ENCODE peak calls at places on chromosomes 11 and 22, in six cellular contexts. Q is hepatocyte, I is HL-60, L is fibroblast of the aortic adventitia, P is IMR-90, S is BJ. G is an unnamed sample.

GRCh38 chr11:102476812-102477211 is 24.2 kb upstream of the TMEM123 start:
- DNase-seq in S (no peak), P (peak; percentile 22), I (peak; percentile 55), Q (peak; percentile 48), L (no peak), G (peak; percentile 51)

GRCh38 chr11:46260161-46260560 is 17.3 kb upstream of the CREB3L1 start:
- DNase-seq in I (no peak), S (no peak), P (no peak), L (no peak), Q (no peak), G (no peak)

GRCh38 chr22:49934891-49935557 is 16.6 kb downstream of the CRELD2 start:
- DNase-seq in Q (peak; percentile 91), L (peak; percentile 65), S (no peak), I (peak; percentile 29), P (peak; percentile 39), G (peak; percentile 62)

GRCh38 chr11:78332174-78332866 is 85.3 kb downstream of the GAB2 start:
- DNase-seq in I (no peak), S (no peak), Q (no peak), P (peak; percentile 21), L (peak; percentile 56), G (peak; percentile 30)

GRCh38 chr11:62573006-62573591 is 592 bp downstream of the EEF1G start:
- DNase-seq in P (no peak), Q (peak; percentile 36), L (peak; percentile 27), I (peak; percentile 35), S (no peak), G (peak; percentile 23)

GRCh38 chr11:81772161-81772560 is 961.5 kb downstream of the FAM181B start:
- DNase-seq in L (peak; percentile 80), S (no peak), P (no peak), I (no peak), Q (peak; percentile 5), G (peak; percentile 76)

GRCh38 chr11:33976351-33977199 is 75.0 kb upstream of the CAPRIN1 start:
- DNase-seq in Q (no peak), S (no peak), L (peak; percentile 81), I (peak; percentile 49), P (peak; percentile 1), G (peak; percentile 75)

GRCh38 chr22:45903355-45904149 is 73.4 kb downstream of the WNT7B start:
- DNase-seq in L (peak; percentile 59), I (peak; percentile 7), Q (peak; percentile 55), S (peak; percentile 12), P (peak; percentile 69), G (peak; percentile 49)

GRCh38 chr11:1778141-1778911 is 14.6 kb upstream of the CTSD start:
- DNase-seq in Q (no peak), P (no peak), S (no peak), L (no peak), I (peak; percentile 81), G (no peak)

GRCh38 chr22:45600791-45601730 is 70.6 kb upstream of the ATXN10 start:
- DNase-seq in L (peak; percentile 72), I (no peak), Q (no peak), S (no peak), P (peak; percentile 85), G (peak; percentile 76)

GRCh38 chr22:32826537-32826936 is 25.0 kb downstream of the TIMP3 start:
- DNase-seq in Q (no peak), P (no peak), I (no peak), S (no peak), L (no peak), G (no peak)

GRCh38 chr22:35308480-35308945 is 8.8 kb downstream of the TOM1 start:
- DNase-seq in P (no peak), L (no peak), Q (no peak), I (peak; percentile 37), S (no peak), G (no peak)

GRCh38 chr11:23903044-23903704 is 593.7 kb upstream of the LUZP2 start:
- DNase-seq in Q (peak; percentile 47), S (peak; percentile 49), L (peak; percentile 85), P (peak; percentile 95), I (no peak), G (peak; percentile 94)

DNA sequence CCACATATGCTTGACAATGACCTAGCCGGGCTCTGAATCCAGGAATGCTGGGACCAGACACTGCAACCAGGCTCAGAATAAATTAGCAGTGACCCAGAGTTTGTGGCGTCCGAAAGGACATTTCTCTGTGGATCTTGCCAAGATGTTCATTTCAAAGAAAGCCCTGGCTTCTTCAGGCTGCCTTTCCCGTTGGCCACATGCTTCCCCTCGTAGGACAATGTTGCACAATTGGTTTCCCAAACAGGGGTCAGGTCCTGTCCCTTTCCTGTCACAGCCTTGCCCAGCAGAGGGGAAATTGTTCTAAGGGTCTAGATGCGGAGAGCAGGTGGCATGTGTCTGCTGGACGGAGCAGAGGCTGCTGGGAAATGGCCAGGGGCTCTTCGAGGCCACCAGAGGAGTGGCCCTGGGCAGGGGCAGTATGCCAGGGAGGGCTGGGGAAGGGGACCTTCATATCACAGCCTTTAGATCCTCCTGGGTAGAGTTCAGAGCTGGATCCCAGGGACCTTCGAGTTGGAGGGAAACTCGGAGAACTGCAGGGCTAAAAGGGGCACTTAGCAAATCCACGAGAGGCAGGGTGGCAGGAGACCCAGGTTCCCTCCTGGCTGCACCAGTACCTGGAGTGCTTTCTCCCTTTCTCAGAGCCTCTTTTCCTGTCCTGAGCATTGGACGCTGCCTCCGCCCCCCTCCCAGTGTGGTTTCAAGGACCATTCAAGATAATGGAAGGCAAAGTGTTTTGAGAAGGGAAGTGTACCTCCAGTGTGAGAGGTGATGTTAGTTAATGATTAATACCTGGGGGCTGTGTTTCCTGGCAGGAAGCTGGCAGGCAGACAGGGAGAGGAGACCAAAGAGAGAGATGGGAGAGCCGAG is 42.3 kb downstream of the C11orf96 start:
- DNase-seq in Q (peak; percentile 70), L (no peak), P (no peak), S (no peak), I (no peak), G (no peak)
- H3K4me3 ChIP-seq in Q (no peak overlapping the region), L (no peak overlapping the region), P (no peak overlapping the region), S (no peak overlapping the region), I (no peak overlapping the region), G (no peak overlapping the region)

GRCh38 chr11:120695426-120695825 is 183.9 kb downstream of the GRIK4 start:
- DNase-seq in L (no peak), S (no peak), I (no peak), P (no peak), Q (no peak), G (no peak)

GRCh38 chr11:120694706-120695105 is 183.2 kb downstream of the GRIK4 start:
- DNase-seq in P (no peak), I (no peak), L (no peak), Q (no peak), S (no peak), G (no peak)

GRCh38 chr11:120698918-120699317 is 187.4 kb downstream of the GRIK4 start:
- DNase-seq in L (no peak), I (no peak), P (no peak), Q (no peak), S (no peak), G (no peak)

DNA sequence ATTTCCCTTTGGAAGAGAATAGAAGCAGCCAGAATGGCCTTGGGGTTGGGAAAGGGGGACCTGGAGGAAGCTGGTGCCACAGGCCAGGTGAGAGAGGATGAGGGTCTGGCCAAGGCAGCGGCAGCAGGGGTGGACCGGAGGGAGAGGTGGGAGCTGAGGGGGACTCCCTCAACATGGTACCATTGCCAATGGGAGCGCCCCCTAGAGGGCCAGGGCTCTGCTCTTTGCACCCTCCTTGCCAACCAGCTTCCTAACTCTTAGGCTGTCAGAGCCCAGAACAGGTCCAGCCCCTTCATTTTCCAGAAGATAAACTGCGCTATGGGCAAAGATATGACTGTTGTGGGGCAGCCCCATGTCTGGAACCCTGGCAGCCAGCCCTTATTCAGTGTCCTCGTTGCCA is 185.0 kb downstream of the GRIK4 start:
- DNase-seq in Q (no peak), P (no peak), S (no peak), L (no peak), I (no peak), G (no peak)
- TF ChIP-seq CTCF in Q (no peak), P (no peak), S (peak; percentile 6), L (no peak), I (no peak), G (no peak)

GRCh38 chr11:59097113-59097708 is 9.8 kb upstream of the FAM111B start:
- DNase-seq in I (peak; percentile 53), Q (peak; percentile 74), P (peak; percentile 62), L (peak; percentile 72), S (no peak), G (peak; percentile 72)

GRCh38 chr11:59106363-59107336 is at the start of gene FAM111B:
- DNase-seq in I (peak; percentile 30), S (peak; percentile 67), L (peak; percentile 91), Q (peak; percentile 89), P (peak; percentile 91), G (peak; percentile 92)

DNA sequence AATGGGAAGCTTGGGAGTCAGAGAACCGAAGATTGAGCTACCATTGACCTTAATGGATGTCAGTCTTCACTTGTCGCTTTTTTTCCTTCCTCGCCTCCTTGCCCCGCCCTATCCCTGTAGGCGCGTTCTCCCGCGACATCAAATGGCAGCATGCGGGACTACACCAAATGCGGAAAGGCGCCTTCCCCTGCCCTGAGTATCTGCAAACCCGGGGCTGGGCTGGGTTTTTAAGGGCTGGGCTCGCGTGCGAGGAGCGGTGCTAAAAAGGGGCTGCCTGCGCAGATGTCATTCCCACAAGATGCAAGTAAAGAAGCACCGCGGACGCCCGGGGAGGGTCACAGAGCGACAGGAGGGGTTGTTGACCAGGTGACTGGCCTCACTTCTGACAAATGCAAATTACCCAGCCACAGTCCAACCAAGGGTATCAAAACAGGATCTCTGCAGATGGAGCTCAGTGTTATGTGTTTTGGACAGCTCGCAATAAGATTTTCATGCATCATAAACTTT is 4.7 kb upstream of the FAM111B start:
- DNase-seq in L (peak; percentile 18), S (no peak), P (peak; percentile 13), Q (peak; percentile 78), I (peak; percentile 50), G (peak; percentile 41)
- H3K4me3 ChIP-seq in L (peak overlapping the region; percentile 33), S (peak overlapping the region; percentile 30), P (peak overlapping the region; percentile 32), Q (no peak overlapping the region), I (peak overlapping the region; percentile 26), G (peak overlapping the region; percentile 44)

GRCh38 chr11:73266644-73267015 is 5.5 kb upstream of the P2RY6 start:
- DNase-seq in I (no peak), L (no peak), Q (no peak), S (no peak), P (no peak), G (no peak)

GRCh38 chr11:73269353-73270088 is 2.6 kb upstream of the P2RY6 start:
- DNase-seq in I (no peak), P (no peak), L (no peak), Q (peak; percentile 60), S (no peak), G (no peak)

GRCh38 chr11:73268671-73269271 is 3.4 kb upstream of the P2RY6 start:
- DNase-seq in L (no peak), Q (no peak), S (no peak), I (no peak), P (no peak), G (no peak)

GRCh38 chr11:73267122-73267846 is 4.9 kb upstream of the P2RY6 start:
- DNase-seq in L (no peak), I (no peak), S (no peak), P (no peak), Q (no peak), G (no peak)

DNA sequence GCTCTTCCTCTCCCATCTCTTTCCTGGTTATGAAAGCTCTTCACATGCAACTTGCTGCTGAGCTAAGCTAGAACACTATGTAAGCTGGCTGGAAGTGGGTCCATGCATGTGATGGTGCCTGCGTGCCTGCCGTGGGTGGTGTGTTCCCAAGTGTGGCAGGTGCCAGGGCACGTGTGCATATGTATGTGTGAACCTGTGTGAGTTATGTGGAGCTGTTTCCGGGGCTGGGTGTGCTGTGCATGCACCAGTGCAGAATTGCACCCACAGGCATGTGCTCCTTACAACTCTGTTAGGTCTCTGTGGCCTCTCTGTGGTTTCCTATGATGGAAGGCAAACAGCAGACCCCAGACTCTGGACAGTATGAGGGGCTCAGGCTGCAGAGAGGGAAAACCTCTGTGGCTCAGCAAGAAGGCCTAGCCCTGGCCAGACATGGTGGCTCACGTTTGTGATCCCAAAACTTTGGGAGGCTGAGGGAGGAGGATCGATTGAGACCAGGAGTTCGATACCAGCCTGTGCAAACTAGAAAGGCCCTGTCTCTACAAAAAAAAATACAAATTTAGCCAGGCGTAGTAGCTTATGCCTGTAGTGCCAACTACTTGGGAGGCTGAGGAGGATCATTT is 4.1 kb upstream of the P2RY6 start:
- DNase-seq in L (no peak), P (no peak), S (no peak), I (no peak), Q (no peak), G (no peak)
- TF ChIP-seq CTCF in L (no peak), P (no peak), S (no peak), I (no peak), Q (no peak), G (no peak)